ENCODE peak calls at places on chromosomes 6 and 20, in eight cellular contexts. N is HEK293T; X is uterus; M is NCI-H1092; E is tibial nerve; T is transverse colon; H is activated naive CD4-positive, alpha-beta T cell treated with anti-CD3 and anti-CD28 coated beads, Interleukin-2, amount 10 ng/mL, durations not matched to agents 7 days and 5 days; S is cardiac muscle cell. D is an unnamed sample.

GRCh38 chr20:54345301-54345724 is 130.1 kb upstream of the DOK5 start:
- DNase-seq in E (no peak), N (no peak), T (no peak), M (no peak), X (no peak), S (peak; percentile 77), H (no peak), D (no peak)

GRCh38 chr20:45064812-45065211 is 36.1 kb downstream of the KCNS1 start:
- DNase-seq in T (no peak), E (no peak), N (no peak), H (no peak), S (no peak), X (no peak), M (no peak), D (no peak)

GRCh38 chr6:79557683-79558082 is 20.5 kb upstream of the LCA5 start:
- DNase-seq in S (no peak), E (no peak), N (no peak), X (no peak), T (no peak), M (no peak), H (no peak), D (no peak)

GRCh38 chr20:32681175-32682084 is 7.7 kb upstream of the C20orf203 start:
- DNase-seq in H (peak; percentile 31), X (no peak), S (peak; percentile 25), T (no peak), E (no peak), M (peak; percentile 34), N (no peak), D (no peak)

GRCh38 chr20:1779567-1779966 is 115.6 kb upstream of the SIRPA start:
- DNase-seq in T (no peak), S (no peak), E (no peak), M (no peak), N (no peak), H (no peak), X (no peak), D (no peak)

GRCh38 chr6:38612386-38612965 is 27.3 kb downstream of the BTBD9 start:
- DNase-seq in H (no peak), T (no peak), N (no peak), S (peak; percentile 72), X (no peak), M (no peak), E (no peak), D (no peak)

GRCh38 chr6:26536571-26537159 is 1.5 kb upstream of the HMGN4 start:
- DNase-seq in N (no peak), T (peak; percentile 52), M (no peak), S (peak; percentile 79), E (no peak), H (peak; percentile 59), X (peak; percentile 72), D (no peak)

GRCh38 chr6:25960689-25961088 is 1.9 kb upstream of the TRIM38 start:
- DNase-seq in X (no peak), H (no peak), S (no peak), N (no peak), E (no peak), T (no peak), M (no peak), D (no peak)

GRCh38 chr6:38404900-38405556 is 234.7 kb downstream of the BTBD9 start:
- DNase-seq in M (no peak), X (no peak), T (no peak), E (no peak), H (no peak), N (no peak), S (peak; percentile 25), D (no peak)

GRCh38 chr6:14734052-14734415 is 511.8 kb upstream of the JARID2 start:
- DNase-seq in M (no peak), X (no peak), N (no peak), H (no peak), S (no peak), T (no peak), E (no peak), D (no peak)

GRCh38 chr20:62628691-62629090 is 13.6 kb upstream of the SLCO4A1 start:
- DNase-seq in M (no peak), S (no peak), X (no peak), N (no peak), T (no peak), E (no peak), H (no peak), D (no peak)

GRCh38 chr6:157822221-157823000 is 635 bp upstream of the SNX9 start:
- DNase-seq in T (peak; percentile 19), E (no peak), S (peak; percentile 44), H (peak; percentile 35), M (no peak), X (peak; percentile 27), N (peak; percentile 37), D (peak; percentile 90)

GRCh38 chr6:151060742-151061100 is 179.0 kb upstream of the AKAP12 start:
- DNase-seq in N (no peak), H (no peak), X (no peak), T (no peak), M (no peak), S (no peak), E (no peak), D (no peak)

GRCh38 chr20:38073307-38074010 is 39.9 kb downstream of the RPRD1B start:
- DNase-seq in N (peak; percentile 60), M (no peak), S (peak; percentile 98), E (no peak), H (no peak), T (peak; percentile 29), X (peak; percentile 86), D (no peak)

GRCh38 chr6:156017838-156018237 is 562.2 kb upstream of the NOX3 start:
- DNase-seq in X (no peak), M (no peak), N (no peak), T (no peak), E (no peak), H (no peak), S (peak; percentile 26), D (no peak)

GRCh38 chr6:44925100-44925739 is 402.9 kb upstream of the RUNX2 start:
- DNase-seq in E (no peak), S (peak; percentile 57), N (peak; percentile 51), H (peak; percentile 27), T (no peak), X (no peak), M (no peak), D (no peak)

GRCh38 chr6:23547851-23548250 is 578.2 kb upstream of the NRSN1 start:
- DNase-seq in E (no peak), H (no peak), M (peak; percentile 6), N (peak; percentile 16), T (no peak), X (no peak), S (no peak), D (no peak)

GRCh38 chr6:15408008-15408407 is 162.1 kb downstream of the JARID2 start:
- DNase-seq in M (no peak), T (no peak), S (no peak), E (no peak), X (no peak), N (no peak), H (no peak), D (no peak)

GRCh38 chr6:154617175-154617574 is 106.7 kb upstream of the CNKSR3 start:
- DNase-seq in X (no peak), M (no peak), H (no peak), N (no peak), S (peak; percentile 12), T (no peak), E (no peak), D (no peak)

GRCh38 chr6:10190042-10190441 is 224.8 kb downstream of the TFAP2A start:
- DNase-seq in E (no peak), M (no peak), S (no peak), H (no peak), X (no peak), T (no peak), N (no peak), D (no peak)

GRCh38 chr20:59580208-59580980 is 23.9 kb upstream of the PHACTR3 start:
- DNase-seq in T (no peak), N (no peak), E (no peak), M (no peak), S (peak; percentile 2), X (no peak), H (no peak), D (peak; percentile 22)

GRCh38 chr20:13858496-13859270 is 73.9 kb downstream of the NDUFAF5 start:
- DNase-seq in N (no peak), S (no peak), X (no peak), M (no peak), T (no peak), E (no peak), H (no peak), D (no peak)

GRCh38 chr6:45757443-45758121 is 258.1 kb downstream of the CLIC5 start:
- DNase-seq in M (no peak), T (no peak), S (no peak), H (no peak), X (no peak), N (no peak), E (no peak), D (no peak)

GRCh38 chr6:159180001-159180400 is 10.8 kb downstream of the FNDC1 start:
- DNase-seq in M (no peak), S (peak; percentile 97), T (no peak), N (no peak), E (no peak), X (no peak), H (no peak), D (no peak)

D was measured in lower leg skin.